ENCODE peak calls at places on chromosomes 6 and 20, in four cellular contexts. G is OCI-LY7, Y is breast epithelium, I is AG09309. Z is an unnamed sample.

GRCh38 chr6:10999994-11000393 is 44.1 kb downstream of the ELOVL2 start:
- DNase-seq in G (no peak), Y (no peak), I (peak), Z (no peak)

GRCh38 chr6:131602913-131603312 is 25.1 kb downstream of the MED23 start:
- DNase-seq in G (no peak), I (peak), Y (no peak), Z (no peak)

GRCh38 chr6:110217255-110217654 is 37.0 kb downstream of the CDC40 start:
- DNase-seq in G (no peak), Y (no peak), I (no peak), Z (no peak)

GRCh38 chr6:170101281-170102035 is 189.4 kb downstream of the DLL1 start:
- DNase-seq in Y (no peak), I (no peak), G (no peak), Z (peak)

GRCh38 chr20:38338849-38339520 is 7.3 kb upstream of the LBP start:
- DNase-seq in I (no peak), G (no peak), Y (no peak), Z (no peak)

GRCh38 chr20:38145094-38146075 is 19.7 kb downstream of the TGM2 start:
- DNase-seq in Y (no peak), I (no peak), G (no peak), Z (no peak)

GRCh38 chr6:133953634-133954415 is 801 bp downstream of the TBPL1 start:
- DNase-seq in G (peak), Y (no peak), I (no peak), Z (no peak)

GRCh38 chr6:113375950-113376846 is 480.9 kb upstream of the MARCKS start:
- DNase-seq in I (peak), G (no peak), Y (no peak), Z (no peak)

GRCh38 chr6:164097557-164098398 is 683.3 kb downstream of the QKI start:
- DNase-seq in I (no peak), Y (no peak), G (no peak), Z (no peak)

GRCh38 chr20:17867119-17867518 is 101.5 kb downstream of the SNX5 start:
- DNase-seq in I (no peak), Y (no peak), G (no peak), Z (no peak)

GRCh38 chr20:43248341-43248740 is 58.6 kb upstream of the PTPRT start:
- DNase-seq in G (no peak), Y (no peak), I (no peak), Z (no peak)

GRCh38 chr6:31399589-31400466 is 3.6 kb upstream of the MICA start:
- DNase-seq in Y (peak), G (peak), I (peak), Z (peak)

GRCh38 chr6:20932284-20932683 is 398.0 kb downstream of the CDKAL1 start:
- DNase-seq in I (no peak), Y (no peak), G (no peak), Z (no peak)

GRCh38 chr6:152472325-152472724 is 164.8 kb downstream of the SYNE1 start:
- DNase-seq in Y (no peak), G (no peak), I (no peak), Z (no peak)

GRCh38 chr20:19782669-19783068 is 24.6 kb downstream of the RIN2 start:
- DNase-seq in Y (no peak), I (no peak), G (no peak), Z (no peak)

GRCh38 chr6:137044366-137045220 is at the start of gene IL20RA:
- DNase-seq in I (no peak), G (no peak), Y (no peak), Z (peak)

GRCh38 chr20:63708301-63709148 is 686 bp downstream of the ZGPAT start:
- DNase-seq in G (no peak), Y (no peak), I (no peak), Z (no peak)

GRCh38 chr6:117729613-117730012 is 54.3 kb downstream of the NUS1 start:
- DNase-seq in I (no peak), Y (no peak), G (no peak), Z (no peak)

GRCh38 chr20:54759589-54759988 is 284.2 kb downstream of the DOK5 start:
- DNase-seq in G (no peak), Y (no peak), I (no peak), Z (no peak)

GRCh38 chr6:73798592-73798991 is 102.6 kb downstream of the CD109 start:
- DNase-seq in Y (peak), G (no peak), I (peak), Z (no peak)

GRCh38 chr6:87789198-87789899 is 87.3 kb upstream of the AKIRIN2 start:
- DNase-seq in I (peak), Y (peak), G (no peak), Z (no peak)

GRCh38 chr6:156662025-156662445 is 115.1 kb upstream of the ARID1B start:
- DNase-seq in Y (no peak), I (peak), G (peak), Z (peak)
- TF ChIP-seq CTCF in Y (peak), I (peak), G (peak), Z (peak)

GRCh38 chr6:15642276-15642675 is 20.6 kb downstream of the DTNBP1 start:
- DNase-seq in I (no peak), Y (no peak), G (peak), Z (no peak)
- TF ChIP-seq CTCF in I (peak), Y (no peak), G (peak), Z (peak)

DNA sequence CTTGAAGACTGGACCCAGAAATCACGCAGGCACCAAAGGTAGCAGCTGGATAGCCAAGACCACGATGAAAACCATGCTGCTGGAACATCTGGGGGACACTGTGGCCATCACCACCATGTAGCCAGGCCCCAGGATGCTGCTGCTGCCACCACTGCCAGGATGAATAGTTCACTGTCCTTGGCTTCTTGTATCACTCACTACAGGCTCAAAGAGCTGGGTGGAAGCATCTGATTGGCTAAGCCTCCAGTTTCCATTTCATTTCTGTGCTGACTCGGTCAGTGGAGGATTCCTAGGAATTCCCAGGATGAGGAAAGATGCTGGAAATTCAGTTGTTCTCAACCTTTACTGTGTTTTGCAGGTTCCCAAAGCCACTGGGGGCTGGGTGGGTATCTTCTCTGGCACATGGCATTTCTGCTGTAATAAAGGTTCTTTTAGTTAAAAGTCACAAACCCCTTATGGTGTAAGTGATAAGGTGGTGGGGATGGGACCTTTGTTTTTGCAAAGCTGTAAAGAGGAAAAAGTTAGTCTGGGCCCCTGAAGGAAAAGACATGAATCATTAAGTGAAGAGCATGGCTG is 75.5 kb upstream of the RNF24 start:
- DNase-seq in G (no peak), Y (peak), I (peak), Z (peak)
- TF ChIP-seq CTCF in G (no peak), Y (no peak), I (peak), Z (no peak)

GRCh38 chr6:121612916-121613315 is 177.5 kb downstream of the GJA1 start:
- DNase-seq in I (no peak), G (no peak), Y (no peak), Z (no peak)

GRCh38 chr6:121617388-121617787 is 181.9 kb downstream of the GJA1 start:
- DNase-seq in Y (no peak), G (no peak), I (no peak), Z (no peak)

GRCh38 chr6:121616411-121616810 is 181.0 kb downstream of the GJA1 start:
- DNase-seq in Y (no peak), G (no peak), I (no peak), Z (no peak)

GRCh38 chr6:121614115-121614514 is 178.7 kb downstream of the GJA1 start:
- DNase-seq in Y (no peak), G (no peak), I (no peak), Z (no peak)

DNA sequence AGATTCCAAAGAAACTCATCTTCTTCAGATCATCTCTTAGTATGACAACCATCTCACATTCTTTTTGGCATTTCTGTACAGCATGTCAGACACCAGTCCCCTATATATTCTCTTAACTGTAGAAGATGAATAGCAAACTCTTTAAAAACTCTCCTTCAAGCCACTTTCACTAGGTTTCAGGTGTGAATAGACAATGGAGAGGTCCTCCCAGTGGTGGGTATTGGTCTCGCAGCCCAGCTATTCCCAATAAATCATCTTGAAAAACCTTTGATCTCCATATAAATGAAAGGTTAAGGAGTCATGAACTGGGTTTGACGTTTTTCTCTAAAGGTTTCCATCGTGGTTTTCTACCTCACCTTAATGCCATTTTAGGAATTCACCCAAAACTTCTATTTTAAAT is 180.0 kb downstream of the GJA1 start:
- DNase-seq in G (no peak), Y (no peak), I (no peak), Z (no peak)
- TF ChIP-seq CTCF in G (no peak), Y (no peak), I (no peak), Z (peak)

GRCh38 chr20:35604444-35604750 is 11.2 kb upstream of the SPAG4 start:
- DNase-seq in G (peak), Y (no peak), I (no peak), Z (no peak)
- TF ChIP-seq CTCF in G (peak), Y (no peak), I (peak), Z (peak)

GRCh38 chr6:105077592-105078463 is 102.0 kb downstream of the POPDC3 start:
- DNase-seq in I (peak), Y (no peak), G (peak), Z (no peak)
- TF ChIP-seq CTCF in I (peak), Y (no peak), G (peak), Z (peak)

DNA sequence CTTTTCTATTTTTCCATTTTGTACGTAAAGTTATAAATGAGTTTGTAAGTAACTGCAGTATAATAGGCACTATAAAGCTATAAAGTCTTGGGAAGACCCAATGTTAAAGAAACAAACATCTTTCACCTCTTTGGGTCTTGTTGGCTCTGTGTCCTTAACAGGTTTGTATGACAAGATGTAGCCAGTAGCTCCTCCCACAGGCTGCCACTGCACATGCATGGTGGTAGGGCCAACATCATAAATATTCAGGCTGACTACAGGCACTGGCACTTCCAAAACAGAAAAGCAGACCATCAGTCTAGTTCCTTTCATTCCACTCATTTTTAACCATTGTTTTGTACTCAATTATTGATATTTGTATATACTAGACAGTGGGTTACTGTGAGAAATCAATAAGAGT is 59.9 kb downstream of the COL12A1 start:
- DNase-seq in G (no peak), I (no peak), Y (no peak), Z (no peak)
- TF ChIP-seq CTCF in G (no peak), I (no peak), Y (no peak), Z (no peak)

GRCh38 chr20:32918296-32918695 is 59.6 kb downstream of the EFCAB8 start:
- DNase-seq in I (no peak), G (no peak), Y (no peak), Z (peak)
- TF ChIP-seq CTCF in I (no peak), G (no peak), Y (no peak), Z (no peak)

GRCh38 chr20:61253264-61253639 is 1.2 kb downstream of the CDH4 start:
- DNase-seq in I (no peak), G (no peak), Y (no peak), Z (no peak)
- TF ChIP-seq CTCF in I (peak), G (no peak), Y (no peak), Z (peak)

Z was measured in type B pancreatic cell.